ENCODE peak calls at places on chromosome 14, in seven cellular contexts. P, O, G, J, E, N and A are unnamed samples.

GRCh38 chr14:87745507-87746118 is 247.4 kb downstream of the GALC start:
- DNase-seq in P (no peak), O (no peak), G (no peak), J (no peak), E (no peak), N (no peak), A (peak)

GRCh38 chr14:21268612-21269251 is 510 bp downstream of the HNRNPC start:
- DNase-seq in P (peak), O (no peak), G (peak), J (peak), E (no peak), N (no peak), A (no peak)

GRCh38 chr14:77307099-77307496 is 13.6 kb downstream of the POMT2 start:
- DNase-seq in P (no peak), O (no peak), G (no peak), J (no peak), E (no peak), N (no peak), A (no peak)

GRCh38 chr14:25050494-25051170 is 685 bp upstream of the STXBP6 start:
- DNase-seq in P (no peak), O (peak), G (no peak), J (no peak), E (no peak), N (no peak), A (peak)

GRCh38 chr14:99035712-99036593 is 236.0 kb downstream of the BCL11B start:
- DNase-seq in P (peak), O (peak), G (peak), J (peak), E (peak), N (peak), A (peak)

GRCh38 chr14:77991128-77991772 is 178.9 kb upstream of the NRXN3 start:
- DNase-seq in P (no peak), O (no peak), G (no peak), J (no peak), E (no peak), N (no peak), A (no peak)

GRCh38 chr14:67650694-67651093 is 23.7 kb downstream of the VTI1B start:
- DNase-seq in P (no peak), O (peak), G (no peak), J (no peak), E (no peak), N (no peak), A (no peak)

GRCh38 chr14:49303952-49304516 is 282.1 kb downstream of the RPS29 start:
- DNase-seq in P (peak), O (no peak), G (peak), J (no peak), E (no peak), N (no peak), A (no peak)

GRCh38 chr14:29927596-29928341 is at the start of gene PRKD1:
- DNase-seq in P (peak), O (no peak), G (no peak), J (peak), E (peak), N (peak), A (no peak)

GRCh38 chr14:33611405-33612183 is 339.3 kb downstream of the EGLN3 start:
- DNase-seq in P (no peak), O (no peak), G (no peak), J (no peak), E (no peak), N (no peak), A (no peak)

GRCh38 chr14:93790966-93791365 is 2.7 kb upstream of the PRIMA1 start:
- DNase-seq in P (no peak), O (no peak), G (no peak), J (no peak), E (no peak), N (no peak), A (no peak)

GRCh38 chr14:93788307-93788556 is at the start of gene PRIMA1:
- DNase-seq in P (no peak), O (no peak), G (no peak), J (no peak), E (no peak), N (no peak), A (no peak)

GRCh38 chr14:93789366-93790130 is 1.3 kb upstream of the PRIMA1 start:
- DNase-seq in P (no peak), O (no peak), G (no peak), J (no peak), E (no peak), N (no peak), A (no peak)

GRCh38 chr14:93787465-93788306 is 599 bp downstream of the PRIMA1 start:
- DNase-seq in P (no peak), O (no peak), G (no peak), J (no peak), E (no peak), N (no peak), A (no peak)

DNA sequence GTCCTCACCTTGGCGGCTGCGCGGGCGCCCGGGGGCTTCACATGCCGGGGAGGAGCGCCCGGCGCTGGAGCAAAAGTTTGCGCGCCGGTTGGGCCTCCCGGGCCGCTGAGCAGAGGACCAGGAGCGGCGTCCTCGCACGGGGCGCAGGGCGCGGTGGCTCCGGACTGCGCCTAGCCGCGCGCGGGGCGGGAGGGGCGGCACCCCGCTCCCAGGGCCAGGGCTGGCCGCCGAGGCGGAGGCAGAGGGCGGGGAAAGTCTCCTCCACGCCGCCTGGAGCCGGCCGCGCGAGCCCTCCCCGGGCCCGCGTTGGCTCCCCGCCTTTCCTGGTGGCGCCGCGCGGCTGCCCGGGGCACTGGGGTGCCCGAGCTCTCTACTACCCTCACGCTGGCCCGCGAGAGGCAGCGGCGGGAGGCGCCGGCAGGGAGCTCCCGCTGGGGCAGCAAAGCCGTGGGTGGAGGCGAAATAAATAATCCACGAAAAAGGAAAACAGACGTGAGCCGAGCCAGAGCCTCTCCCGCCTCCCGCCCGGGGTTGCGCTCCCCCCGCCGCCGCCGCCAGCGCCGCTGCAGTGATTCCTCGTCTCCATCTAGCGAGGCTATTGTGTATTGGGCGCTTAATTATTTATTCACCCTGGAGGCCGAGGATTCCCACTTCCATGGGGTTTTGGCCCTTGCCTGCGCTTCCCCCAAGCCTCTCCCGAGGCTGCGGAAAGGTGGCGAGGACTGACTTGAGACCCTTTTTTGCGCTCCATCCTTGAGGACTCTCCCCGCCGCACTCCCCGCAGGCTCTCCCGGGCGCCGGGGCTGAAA is 476 bp upstream of the PRIMA1 start:
- DNase-seq in P (no peak), O (no peak), G (no peak), J (peak), E (no peak), N (peak), A (no peak)
- TF ChIP-seq CTCF in P (peak), O (no peak), G (no peak), J (no peak), E (no peak), N (no peak), A (no peak)

DNA sequence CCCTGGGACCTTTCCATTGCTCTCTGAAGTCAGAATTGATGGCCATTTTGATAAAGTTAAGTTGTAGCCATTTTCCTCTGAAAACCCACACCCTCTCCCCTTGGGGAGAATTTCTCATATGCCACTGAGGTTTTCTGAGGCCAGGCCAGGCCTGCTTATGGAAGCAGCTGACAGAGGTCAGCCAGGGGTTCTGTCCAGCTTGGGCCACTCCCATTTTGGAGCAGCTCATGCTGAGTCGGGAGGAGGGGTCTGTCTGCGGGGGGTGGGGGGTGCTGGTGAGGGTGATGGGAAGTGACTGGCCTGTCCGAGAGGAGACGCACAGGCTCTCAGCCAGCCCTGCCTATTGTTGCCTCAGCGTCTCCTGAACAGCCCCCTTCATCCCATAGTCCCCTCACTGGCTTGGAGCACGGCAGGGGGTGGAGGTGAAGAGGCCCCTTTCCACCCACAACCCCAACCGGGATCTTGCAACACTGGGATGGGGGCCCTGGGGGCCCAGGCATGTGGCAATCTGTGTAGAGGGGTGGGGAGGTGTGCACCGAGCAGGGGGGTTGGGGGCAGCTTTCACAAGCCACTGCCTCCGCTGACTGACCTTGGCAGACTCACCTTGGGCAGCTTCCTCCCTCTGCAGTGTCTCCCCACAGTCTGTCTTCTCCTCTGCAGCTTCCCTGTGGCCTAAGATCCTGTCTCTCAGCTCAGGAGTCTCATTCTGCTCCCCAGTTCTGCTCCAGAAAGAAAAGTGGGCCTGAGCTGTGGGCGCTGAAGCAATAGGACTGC is 5.5 kb downstream of the CEBPE start:
- DNase-seq in P (no peak), O (no peak), G (no peak), J (no peak), E (no peak), N (peak), A (no peak)
- H3K4me3 ChIP-seq in P (no peak), O (no peak), G (no peak), J (no peak), E (no peak), N (no peak), A (no peak)

GRCh38 chr14:95514131-95515079 is 2.0 kb downstream of the SYNE3 start:
- DNase-seq in P (no peak), O (no peak), G (no peak), J (no peak), E (peak), N (peak), A (no peak)

GRCh38 chr14:95518045-95518751 is 1.7 kb upstream of the SYNE3 start:
- DNase-seq in P (no peak), O (no peak), G (no peak), J (no peak), E (no peak), N (peak), A (no peak)

GRCh38 chr14:95516554-95517209 is at the start of gene SYNE3:
- DNase-seq in P (no peak), O (no peak), G (no peak), J (peak), E (peak), N (peak), A (no peak)

GRCh38 chr14:95515080-95515489 is 1.4 kb downstream of the SYNE3 start:
- DNase-seq in P (no peak), O (no peak), G (no peak), J (no peak), E (peak), N (peak), A (no peak)

GRCh38 chr14:95515523-95516517 is 630 bp downstream of the SYNE3 start:
- DNase-seq in P (no peak), O (no peak), G (no peak), J (peak), E (peak), N (peak), A (no peak)
- TF ChIP-seq CTCF in P (peak), O (peak), G (no peak), J (no peak), E (peak), N (no peak), A (peak)

GRCh38 chr14:60648934-60649814 is at the start of gene SIX1:
- DNase-seq in P (peak), O (peak), G (peak), J (peak), E (peak), N (peak), A (no peak)

GRCh38 chr14:60648169-60648933 is 926 bp downstream of the SIX1 start:
- DNase-seq in P (no peak), O (no peak), G (no peak), J (no peak), E (peak), N (no peak), A (no peak)

GRCh38 chr14:60646202-60646886 is 2.9 kb downstream of the SIX1 start:
- DNase-seq in P (no peak), O (no peak), G (no peak), J (no peak), E (no peak), N (no peak), A (no peak)

GRCh38 chr14:60647081-60647836 is 2.0 kb downstream of the SIX1 start:
- DNase-seq in P (no peak), O (no peak), G (no peak), J (no peak), E (peak), N (peak), A (no peak)

DNA sequence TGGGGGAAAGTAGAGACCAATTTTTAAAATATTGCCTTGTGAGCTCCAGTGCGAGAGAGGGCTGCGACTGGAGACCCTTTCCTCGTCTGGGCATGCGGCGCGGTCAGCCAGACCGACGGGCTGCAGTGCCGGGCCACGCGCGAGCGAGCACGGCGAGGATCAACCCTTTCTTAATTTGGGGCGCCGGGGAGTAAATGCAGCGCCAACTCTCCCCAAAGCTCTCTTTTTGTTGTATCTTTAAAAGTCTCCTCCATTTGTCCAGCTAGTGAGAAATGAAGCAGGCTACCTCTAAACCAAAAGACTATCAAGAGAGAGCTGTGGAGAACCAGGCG is 1.5 kb downstream of the SIX1 start:
- DNase-seq in P (no peak), O (no peak), G (no peak), J (no peak), E (no peak), N (no peak), A (no peak)
- H3K4me3 ChIP-seq in P (peak), O (peak), G (peak), J (peak), E (peak), N (no peak), A (peak)

DNA sequence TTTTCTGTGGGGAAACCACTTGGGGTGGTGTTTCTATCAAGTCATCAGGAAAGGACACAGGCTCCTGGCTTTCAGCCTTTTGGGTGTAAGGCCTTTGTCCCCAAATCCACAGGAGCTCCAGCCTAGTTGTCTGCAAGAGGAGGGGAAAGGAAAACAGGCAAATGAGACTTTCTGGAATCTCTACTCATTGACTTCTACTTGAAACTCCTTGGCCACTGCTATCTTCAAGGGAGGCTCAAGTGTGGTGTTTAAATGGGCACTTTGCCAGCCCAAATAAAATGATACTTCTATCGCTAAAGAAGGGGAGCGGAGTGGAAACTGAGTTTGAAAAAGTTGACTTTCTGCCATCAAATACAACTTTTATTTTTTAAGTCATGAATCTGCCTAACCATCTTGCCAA is 446.0 kb upstream of the RGS6 start:
- DNase-seq in P (peak), O (no peak), G (no peak), J (no peak), E (no peak), N (no peak), A (no peak)
- TF ChIP-seq CTCF in P (no peak), O (no peak), G (no peak), J (no peak), E (no peak), N (no peak), A (no peak)

GRCh38 chr14:74609721-74610120 is 2.3 kb downstream of the LTBP2 start:
- DNase-seq in P (no peak), O (no peak), G (no peak), J (no peak), E (no peak), N (no peak), A (no peak)

GRCh38 chr14:74610199-74610865 is 1.7 kb downstream of the LTBP2 start:
- DNase-seq in P (no peak), O (no peak), G (no peak), J (no peak), E (no peak), N (no peak), A (no peak)

GRCh38 chr14:74606727-74607126 is 5.3 kb downstream of the LTBP2 start:
- DNase-seq in P (no peak), O (no peak), G (no peak), J (no peak), E (no peak), N (no peak), A (no peak)

GRCh38 chr14:74610866-74611671 is 968 bp downstream of the LTBP2 start:
- DNase-seq in P (no peak), O (no peak), G (no peak), J (no peak), E (no peak), N (no peak), A (no peak)

GRCh38 chr14:74608959-74609611 is 3.0 kb downstream of the LTBP2 start:
- DNase-seq in P (peak), O (no peak), G (no peak), J (peak), E (peak), N (peak), A (peak)
- H3K4me3 ChIP-seq in P (no peak), O (peak), G (no peak), J (no peak), E (peak), N (no peak), A (no peak)

DNA sequence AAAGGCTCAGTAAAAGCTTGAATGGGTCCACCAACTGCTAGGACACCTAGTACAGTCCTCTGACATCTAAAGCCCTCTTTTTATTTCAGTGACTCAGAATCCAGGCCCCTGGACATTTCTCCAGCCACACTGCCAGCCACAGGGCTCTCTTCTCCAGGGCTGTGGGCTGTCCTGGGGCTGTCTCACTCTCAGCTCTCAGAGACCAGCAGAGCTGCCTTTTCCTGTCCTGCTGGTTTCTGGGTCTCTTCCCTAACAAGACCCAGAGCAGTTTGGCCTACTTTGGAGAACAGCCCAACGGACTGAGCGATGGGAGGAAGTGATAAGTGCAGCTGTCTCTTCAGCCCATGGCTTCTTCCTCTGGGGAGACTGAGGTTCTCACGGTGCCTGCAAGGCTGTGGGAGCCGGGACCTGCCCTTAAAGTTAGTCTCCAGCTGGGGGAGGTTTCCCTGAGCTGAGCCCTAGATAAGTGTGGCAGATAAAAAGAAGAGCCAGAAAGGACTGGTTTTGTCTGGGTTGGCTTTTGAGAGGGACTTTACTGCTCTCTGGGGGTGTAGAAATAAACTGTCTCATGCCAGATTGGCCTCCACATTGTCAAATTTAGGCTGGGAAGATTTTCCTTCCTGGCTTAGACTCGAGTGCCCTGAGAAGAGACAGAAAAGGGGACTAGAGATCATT is 979.8 kb downstream of the VRK1 start:
- DNase-seq in P (no peak), O (no peak), G (no peak), J (no peak), E (no peak), N (no peak), A (no peak)
- TF ChIP-seq CTCF in P (no peak), O (no peak), G (no peak), J (no peak), E (no peak), N (no peak), A (no peak)

GRCh38 chr14:62079035-62079434 is 316.8 kb downstream of the SNAPC1 start:
- DNase-seq in P (no peak), O (no peak), G (no peak), J (no peak), E (no peak), N (no peak), A (no peak)
- H3K4me3 ChIP-seq in P (no peak), O (no peak), G (no peak), J (no peak), E (no peak), N (no peak), A (no peak)

DNA sequence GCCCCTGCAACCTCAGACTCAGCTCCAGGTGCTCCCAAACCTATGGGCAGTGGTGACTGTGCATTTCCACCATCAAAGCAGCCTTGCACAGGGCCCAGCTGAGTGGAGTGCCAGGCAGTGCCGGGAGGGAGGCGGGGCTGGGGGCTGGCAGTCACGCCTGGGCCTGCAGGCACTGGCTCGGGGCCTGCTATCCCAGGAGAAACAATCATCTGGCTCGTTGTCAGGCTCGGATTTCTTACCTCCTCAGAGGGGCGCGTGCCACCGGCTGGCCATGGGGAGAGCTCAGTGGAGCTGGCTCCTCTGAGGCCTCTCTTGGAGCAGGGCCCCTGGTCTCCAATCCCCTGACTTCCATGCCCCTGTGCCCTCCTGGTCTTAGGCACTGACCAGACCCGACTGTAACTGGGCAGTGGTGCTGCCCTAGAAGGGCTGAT is 20.2 kb upstream of the PPP1R13B start:
- DNase-seq in P (no peak), O (no peak), G (no peak), J (peak), E (peak), N (no peak), A (no peak)
- TF ChIP-seq CTCF in P (no peak), O (no peak), G (no peak), J (no peak), E (no peak), N (no peak), A (no peak)